ENCODE peak calls at places on chromosomes 16 and 17, in four cellular contexts. F, X, I and M are unnamed samples.

GRCh38 chr16:82638095-82638798 is 11.5 kb downstream of the CDH13 start:
- DNase-seq in F (peak), X (no peak), I (no peak), M (no peak)

GRCh38 chr17:64005734-64006167 is 7.6 kb downstream of the PRR29 start:
- DNase-seq in F (no peak), X (no peak), I (no peak), M (no peak)

GRCh38 chr17:2706911-2707510 is 4.6 kb downstream of the CLUH start:
- DNase-seq in F (no peak), X (no peak), I (no peak), M (no peak)

GRCh38 chr16:15494231-15494630 is 59.8 kb downstream of the BMERB1 start:
- DNase-seq in F (peak), X (no peak), I (peak), M (no peak)

GRCh38 chr16:14249291-14250032 is 178.3 kb downstream of the MRTFB start:
- DNase-seq in F (peak), X (peak), I (peak), M (peak)

GRCh38 chr16:6571044-6571443 is 761.6 kb upstream of the RBFOX1 start:
- DNase-seq in F (no peak), X (no peak), I (no peak), M (peak)

GRCh38 chr17:7838291-7839075 is 4.5 kb downstream of the KDM6B start:
- DNase-seq in F (peak), X (peak), I (no peak), M (peak)

GRCh38 chr16:83887088-83887487 is 11.8 kb upstream of the MLYCD start:
- DNase-seq in F (peak), X (no peak), I (peak), M (peak)

GRCh38 chr17:58710948-58711552 is 18.6 kb downstream of the RAD51C start:
- DNase-seq in F (peak), X (peak), I (peak), M (peak)

GRCh38 chr17:55632236-55632635 is 90.4 kb downstream of the TMEM100 start:
- DNase-seq in F (no peak), X (no peak), I (no peak), M (no peak)

GRCh38 chr16:9123871-9124270 is 32.4 kb downstream of the HAPSTR1 start:
- DNase-seq in F (no peak), X (no peak), I (peak), M (no peak)

GRCh38 chr17:8922451-8922850 is 43.1 kb downstream of the PIK3R5 start:
- DNase-seq in F (peak), X (no peak), I (no peak), M (no peak)

GRCh38 chr17:4967539-4968165 is at the start of gene SPAG7:
- DNase-seq in F (peak), X (peak), I (peak), M (peak)

GRCh38 chr17:73211745-73212144 is 18.9 kb downstream of the COG1 start:
- DNase-seq in F (no peak), X (no peak), I (no peak), M (no peak)

GRCh38 chr17:7712111-7712771 is 5.3 kb upstream of the DNAH2 start:
- DNase-seq in F (no peak), X (peak), I (no peak), M (peak)

GRCh38 chr16:83312015-83312734 is 495.6 kb upstream of the HSBP1 start:
- DNase-seq in F (no peak), X (no peak), I (no peak), M (no peak)

GRCh38 chr17:14304222-14304844 is 3.5 kb downstream of the HS3ST3B1 start:
- DNase-seq in F (no peak), X (no peak), I (no peak), M (no peak)

GRCh38 chr17:3914319-3914685 is 2.0 kb downstream of the P2RX1 start:
- DNase-seq in F (no peak), X (no peak), I (no peak), M (no peak)

GRCh38 chr17:5325851-5326250 is 43.8 kb downstream of the RABEP1 start:
- DNase-seq in F (no peak), X (no peak), I (no peak), M (no peak)

GRCh38 chr16:77899416-77899815 is 111.1 kb downstream of the VAT1L start:
- DNase-seq in F (no peak), X (no peak), I (no peak), M (no peak)

GRCh38 chr17:57970706-57971105 is 15.5 kb upstream of the CUEDC1 start:
- DNase-seq in F (no peak), X (no peak), I (no peak), M (no peak)

GRCh38 chr17:65154770-65155589 is 17.8 kb downstream of the RGS9 start:
- DNase-seq in F (peak), X (no peak), I (no peak), M (no peak)

GRCh38 chr16:57606147-57606846 is 22.1 kb upstream of the ADGRG1 start:
- DNase-seq in F (no peak), X (no peak), I (no peak), M (no peak)

GRCh38 chr17:63335818-63336217 is 110.3 kb downstream of the CYB561 start:
- DNase-seq in F (no peak), X (no peak), I (no peak), M (no peak)

GRCh38 chr17:1153795-1154546 is 25.8 kb downstream of the ABR start:
- DNase-seq in F (peak), X (peak), I (no peak), M (peak)

GRCh38 chr17:76569607-76570279 is 15.9 kb downstream of the ST6GALNAC2 start:
- DNase-seq in F (no peak), X (no peak), I (no peak), M (peak)

GRCh38 chr16:87723224-87723619 is 42.6 kb downstream of the KLHDC4 start:
- DNase-seq in F (peak), X (no peak), I (no peak), M (no peak)

GRCh38 chr17:68297168-68297567 is 5.9 kb downstream of the ARSG start:
- DNase-seq in F (no peak), X (no peak), I (no peak), M (no peak)

GRCh38 chr16:57530531-57531252 is 5.7 kb downstream of the CCDC102A start:
- DNase-seq in F (no peak), X (no peak), I (no peak), M (no peak)

GRCh38 chr16:89051521-89052166 is 42.0 kb upstream of the ACSF3 start:
- DNase-seq in F (no peak), X (no peak), I (no peak), M (no peak)

GRCh38 chr17:76370261-76370993 is 14.0 kb upstream of the SPHK1 start:
- DNase-seq in F (peak), X (no peak), I (no peak), M (no peak)

GRCh38 chr16:70253291-70254094 is 1.8 kb upstream of the EXOSC6 start:
- DNase-seq in F (peak), X (peak), I (peak), M (peak)

GRCh38 chr17:75406222-75406615 is 741 bp upstream of the GRB2 start:
- DNase-seq in F (no peak), X (no peak), I (no peak), M (peak)

GRCh38 chr16:20674684-20675487 is 22.6 kb downstream of the ACSM1 start:
- DNase-seq in F (no peak), X (no peak), I (no peak), M (peak)

GRCh38 chr17:28613916-28614315 is at the start of gene RSKR:
- DNase-seq in F (no peak), X (no peak), I (no peak), M (no peak)

GRCh38 chr17:511833-512251 is 159.2 kb upstream of the RPH3AL start:
- DNase-seq in F (no peak), X (no peak), I (no peak), M (no peak)

GRCh38 chr16:7344806-7345416 is 12.3 kb downstream of the RBFOX1 start:
- DNase-seq in F (no peak), X (no peak), I (no peak), M (no peak)

GRCh38 chr16:3542153-3542550 is 35.1 kb downstream of the NLRC3 start:
- DNase-seq in F (no peak), X (no peak), I (no peak), M (no peak)

GRCh38 chr17:5179003-5179402 is 12.7 kb downstream of the ZNF594 start:
- DNase-seq in F (no peak), X (no peak), I (no peak), M (no peak)

GRCh38 chr16:982152-983043 is 828 bp downstream of the SOX8 start:
- DNase-seq in F (no peak), X (no peak), I (no peak), M (peak)

GRCh38 chr16:979859-980594 is 1.5 kb upstream of the SOX8 start:
- DNase-seq in F (no peak), X (no peak), I (no peak), M (peak)

GRCh38 chr16:981695-982151 is at the start of gene SOX8:
- DNase-seq in F (no peak), X (no peak), I (no peak), M (peak)

GRCh38 chr16:979106-979505 is 2.5 kb upstream of the SOX8 start:
- DNase-seq in F (no peak), X (no peak), I (no peak), M (no peak)

DNA sequence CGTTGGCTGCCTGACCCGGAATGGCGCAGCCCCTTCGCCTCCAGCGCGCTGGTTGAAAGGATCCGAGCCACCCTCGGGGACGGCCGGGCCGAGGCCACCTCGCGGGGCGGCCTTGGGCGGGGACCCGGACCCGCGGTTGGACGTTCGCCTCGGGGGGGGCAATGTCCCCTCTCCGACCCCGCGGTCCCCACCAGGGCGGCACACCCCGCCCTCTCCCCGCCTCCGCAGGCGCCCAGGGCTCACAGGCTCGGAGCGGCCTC is 1.0 kb upstream of the SOX8 start:
- DNase-seq in F (no peak), X (no peak), I (no peak), M (no peak)
- TF ChIP-seq EZH2 in F (no peak), X (no peak), I (no peak), M (peak)

GRCh38 chr17:82351713-82352488 is 7.1 kb upstream of the TEX19 start:
- DNase-seq in F (peak), X (peak), I (peak), M (peak)
- H3K4me3 ChIP-seq in F (no peak), X (no peak), I (no peak), M (no peak)

GRCh38 chr16:27449434-27450188 is 47.6 kb downstream of the IL21R start:
- DNase-seq in F (no peak), X (no peak), I (no peak), M (no peak)
- TF ChIP-seq EZH2 in F (no peak), X (no peak), I (no peak), M (no peak)

DNA sequence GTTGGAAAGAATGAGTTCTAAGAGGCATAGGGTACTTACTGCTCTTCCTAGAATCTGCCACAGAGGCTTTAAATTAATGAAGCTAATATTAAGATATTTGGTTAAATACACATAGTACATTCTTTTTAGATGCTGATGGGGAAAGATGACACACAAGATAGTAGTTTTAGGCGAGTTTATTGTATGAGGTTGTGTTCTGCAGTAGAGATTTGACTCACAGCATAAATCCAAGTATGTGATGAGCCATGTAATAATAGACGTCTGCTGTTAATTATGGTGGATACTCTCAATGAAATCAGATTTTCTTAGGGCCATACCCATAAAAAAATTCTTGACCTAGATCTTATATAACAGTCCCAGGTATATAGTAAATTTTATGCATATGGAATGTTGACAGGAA is 8.0 kb downstream of the TNRC6C start:
- DNase-seq in F (no peak), X (no peak), I (no peak), M (no peak)
- H3K4me3 ChIP-seq in F (no peak), X (no peak), I (no peak), M (no peak)

GRCh38 chr16:86299882-86300490 is 210.3 kb upstream of the FOXF1 start:
- DNase-seq in F (no peak), X (no peak), I (no peak), M (peak)

GRCh38 chr16:86298166-86299131 is 211.9 kb upstream of the FOXF1 start:
- DNase-seq in F (peak), X (no peak), I (no peak), M (peak)

GRCh38 chr16:86302710-86303109 is 207.6 kb upstream of the FOXF1 start:
- DNase-seq in F (no peak), X (no peak), I (no peak), M (no peak)

GRCh38 chr16:86303787-86304685 is 206.3 kb upstream of the FOXF1 start:
- DNase-seq in F (peak), X (no peak), I (no peak), M (no peak)

GRCh38 chr16:86300746-86301480 is 209.4 kb upstream of the FOXF1 start:
- DNase-seq in F (peak), X (no peak), I (no peak), M (peak)
- TF ChIP-seq EZH2 in F (no peak), X (peak), I (no peak), M (no peak)

DNA sequence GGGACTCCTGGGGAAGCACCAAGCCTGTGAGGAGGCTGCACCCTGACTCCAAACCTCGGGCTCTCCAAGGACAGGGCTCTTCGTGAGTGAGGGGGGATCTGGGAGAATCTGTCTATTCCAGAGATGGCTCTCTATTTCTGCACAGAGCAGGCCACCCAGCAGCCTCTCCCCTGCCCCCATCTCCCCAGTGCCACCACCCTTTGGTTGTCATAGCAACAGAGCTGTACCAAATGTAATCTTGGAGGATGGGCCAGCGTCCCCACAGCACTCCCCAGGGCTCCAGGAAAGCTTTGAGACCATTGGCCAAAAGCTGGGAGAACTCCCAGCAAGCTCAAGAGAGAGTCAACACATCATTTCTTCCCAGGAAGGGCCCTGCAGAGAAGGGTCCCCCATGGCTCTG is 49.3 kb downstream of the ABCC12 start:
- DNase-seq in F (no peak), X (no peak), I (no peak), M (no peak)
- H3K4me3 ChIP-seq in F (no peak), X (no peak), I (no peak), M (no peak)